ENCODE peak calls at places on chromosomes 4 and X, in seven cellular contexts. F, X, B, W, Y, H and U are unnamed samples.

GRCh38 chr4:69684821-69685220 is 31.8 kb upstream of the UGT2A1 start:
- DNase-seq in F (no peak), X (no peak), B (no peak), W (no peak), Y (no peak), H (no peak), U (no peak)

GRCh38 chrX:1464282-1465131 is 11.8 kb upstream of the ASMTL start:
- DNase-seq in F (no peak), X (no peak), B (no peak), W (no peak), Y (no peak), H (no peak), U (no peak)

GRCh38 chr4:126630171-126630570 is 1002.6 kb upstream of the INTU start:
- DNase-seq in F (no peak), X (no peak), B (no peak), W (no peak), Y (no peak), H (no peak), U (no peak)

GRCh38 chr4:26326791-26327190 is 6.0 kb downstream of the RBPJ start:
- DNase-seq in F (no peak), X (no peak), B (no peak), W (peak; percentile 95), Y (no peak), H (no peak), U (peak; percentile 93)

GRCh38 chrX:70769659-70770232 is 138.8 kb downstream of the TEX11 start:
- DNase-seq in F (peak; percentile 2), X (no peak), B (no peak), W (peak; percentile 13), Y (no peak), H (no peak), U (peak; percentile 1)

GRCh38 chr4:165684177-165684870 is 188.7 kb upstream of the TLL1 start:
- DNase-seq in F (peak; percentile 3), X (no peak), B (no peak), W (peak; percentile 57), Y (no peak), H (no peak), U (peak; percentile 77)

GRCh38 chr4:41632481-41633073 is 94.6 kb downstream of the LIMCH1 start:
- DNase-seq in F (no peak), X (no peak), B (no peak), W (no peak), Y (no peak), H (no peak), U (peak; percentile 59)

GRCh38 chr4:84279678-84280077 is 219.4 kb downstream of the NKX6-1 start:
- DNase-seq in F (no peak), X (no peak), B (no peak), W (peak; percentile 5), Y (no peak), H (no peak), U (no peak)

GRCh38 chr4:126664839-126665238 is 967.9 kb upstream of the INTU start:
- DNase-seq in F (no peak), X (no peak), B (no peak), W (no peak), Y (no peak), H (no peak), U (no peak)

GRCh38 chr4:12949719-12950118 is 534.4 kb downstream of the RAB28 start:
- DNase-seq in F (peak; percentile 4), X (peak; percentile 0), B (peak; percentile 80), W (no peak), Y (no peak), H (no peak), U (no peak)

GRCh38 chrX:20139966-20140365 is 1.7 kb downstream of the EIF1AX start:
- DNase-seq in F (no peak), X (no peak), B (no peak), W (peak; percentile 26), Y (no peak), H (no peak), U (peak; percentile 24)

GRCh38 chr4:108881190-108881589 is 118.3 kb upstream of the ETNPPL start:
- DNase-seq in F (peak; percentile 15), X (no peak), B (no peak), W (peak; percentile 79), Y (no peak), H (no peak), U (peak; percentile 64)

GRCh38 chr4:7826176-7826908 is 113.3 kb downstream of the AFAP1 start:
- DNase-seq in F (no peak), X (no peak), B (no peak), W (no peak), Y (no peak), H (no peak), U (no peak)

GRCh38 chr4:6907658-6908191 is 1.9 kb upstream of the TBC1D14 start:
- DNase-seq in F (peak; percentile 70), X (no peak), B (no peak), W (peak; percentile 43), Y (peak; percentile 39), H (peak; percentile 24), U (peak; percentile 3)

GRCh38 chrX:16772460-16772859 is 13.8 kb upstream of the TXLNG start:
- DNase-seq in F (peak; percentile 2), X (no peak), B (no peak), W (peak; percentile 4), Y (no peak), H (no peak), U (no peak)